ENCODE peak calls at places on chromosomes 2 and 18, in eight cellular contexts. One of them, this sample, is unnamed.

GRCh38 chr18:47174545-47175116 is 1.5 kb downstream of the IER3IP1 start:
- DNase-seq in BJ: no peak
- DNase-seq in kidney epithelial cell: no peak
- DNase-seq in heart left ventricle: no peak
- DNase-seq in prostate gland: no peak
- DNase-seq in upper lobe of right lung: no peak
- DNase-seq in AG04449: no peak
- DNase-seq in cardiac fibroblast: no peak
- DNase-seq in this sample: peak

GRCh38 chr2:192544371-192544955 is 349.7 kb upstream of the TMEFF2 start:
- DNase-seq in prostate gland: no peak
- DNase-seq in heart left ventricle: no peak
- DNase-seq in cardiac fibroblast: peak
- DNase-seq in AG04449: no peak
- DNase-seq in kidney epithelial cell: no peak
- DNase-seq in BJ: no peak
- DNase-seq in upper lobe of right lung: no peak
- DNase-seq in this sample: no peak

GRCh38 chr2:189024861-189025618 is 50.9 kb downstream of the COL3A1 start:
- DNase-seq in kidney epithelial cell: no peak
- DNase-seq in AG04449: no peak
- DNase-seq in heart left ventricle: no peak
- DNase-seq in upper lobe of right lung: no peak
- DNase-seq in prostate gland: no peak
- DNase-seq in cardiac fibroblast: no peak
- DNase-seq in BJ: no peak
- DNase-seq in this sample: no peak

GRCh38 chr2:109415460-109416004 is 198.2 kb downstream of the SEPTIN10 start:
- DNase-seq in kidney epithelial cell: no peak
- DNase-seq in prostate gland: no peak
- DNase-seq in cardiac fibroblast: no peak
- DNase-seq in BJ: no peak
- DNase-seq in heart left ventricle: no peak
- DNase-seq in upper lobe of right lung: no peak
- DNase-seq in AG04449: no peak
- DNase-seq in this sample: no peak

GRCh38 chr2:101119431-101119830 is 31.8 kb downstream of the TBC1D8 start:
- DNase-seq in prostate gland: no peak
- DNase-seq in BJ: no peak
- DNase-seq in kidney epithelial cell: no peak
- DNase-seq in heart left ventricle: peak
- DNase-seq in AG04449: no peak
- DNase-seq in cardiac fibroblast: peak
- DNase-seq in upper lobe of right lung: no peak
- DNase-seq in this sample: no peak

GRCh38 chr2:106960633-106961205 is 74.8 kb upstream of the ST6GAL2 start:
- DNase-seq in cardiac fibroblast: peak
- DNase-seq in AG04449: no peak
- DNase-seq in kidney epithelial cell: no peak
- DNase-seq in BJ: no peak
- DNase-seq in heart left ventricle: no peak
- DNase-seq in upper lobe of right lung: no peak
- DNase-seq in prostate gland: no peak
- DNase-seq in this sample: no peak

GRCh38 chr18:44568986-44569385 is 111.7 kb upstream of the SETBP1 start:
- DNase-seq in AG04449: peak
- DNase-seq in prostate gland: no peak
- DNase-seq in cardiac fibroblast: no peak
- DNase-seq in upper lobe of right lung: no peak
- DNase-seq in kidney epithelial cell: no peak
- DNase-seq in heart left ventricle: no peak
- DNase-seq in BJ: peak
- DNase-seq in this sample: no peak

GRCh38 chr18:46623541-46623940 is 33.5 kb downstream of the LOXHD1 start:
- DNase-seq in cardiac fibroblast: peak
- DNase-seq in kidney epithelial cell: no peak
- DNase-seq in upper lobe of right lung: no peak
- DNase-seq in BJ: no peak
- DNase-seq in AG04449: no peak
- DNase-seq in heart left ventricle: no peak
- DNase-seq in prostate gland: no peak
- DNase-seq in this sample: no peak

GRCh38 chr2:128738446-128739110 is 419.9 kb upstream of the HS6ST1 start:
- DNase-seq in AG04449: no peak
- DNase-seq in cardiac fibroblast: no peak
- DNase-seq in kidney epithelial cell: no peak
- DNase-seq in heart left ventricle: no peak
- DNase-seq in prostate gland: no peak
- DNase-seq in upper lobe of right lung: no peak
- DNase-seq in BJ: no peak
- DNase-seq in this sample: no peak

GRCh38 chr18:68596016-68596415 is 118.9 kb downstream of the TMX3 start:
- DNase-seq in cardiac fibroblast: no peak
- DNase-seq in kidney epithelial cell: no peak
- DNase-seq in BJ: no peak
- DNase-seq in prostate gland: no peak
- DNase-seq in upper lobe of right lung: no peak
- DNase-seq in heart left ventricle: no peak
- DNase-seq in AG04449: no peak
- DNase-seq in this sample: no peak

GRCh38 chr2:96152301-96153165 is 7.3 kb upstream of the DUSP2 start:
- DNase-seq in cardiac fibroblast: no peak
- DNase-seq in AG04449: no peak
- DNase-seq in kidney epithelial cell: no peak
- DNase-seq in upper lobe of right lung: peak
- DNase-seq in heart left ventricle: no peak
- DNase-seq in prostate gland: no peak
- DNase-seq in BJ: no peak
- DNase-seq in this sample: no peak

GRCh38 chr2:151040036-151040435 is 221.6 kb downstream of the RBM43 start:
- DNase-seq in heart left ventricle: no peak
- DNase-seq in prostate gland: no peak
- DNase-seq in upper lobe of right lung: no peak
- DNase-seq in cardiac fibroblast: peak
- DNase-seq in kidney epithelial cell: no peak
- DNase-seq in BJ: no peak
- DNase-seq in AG04449: no peak
- DNase-seq in this sample: no peak

GRCh38 chr2:54559593-54560145 is 103.5 kb downstream of the SPTBN1 start:
- DNase-seq in prostate gland: peak
- DNase-seq in kidney epithelial cell: no peak
- DNase-seq in AG04449: peak
- DNase-seq in cardiac fibroblast: peak
- DNase-seq in BJ: no peak
- DNase-seq in upper lobe of right lung: no peak
- DNase-seq in heart left ventricle: peak
- DNase-seq in this sample: no peak

GRCh38 chr2:205540066-205540465 is 142.2 kb upstream of the NRP2 start:
- DNase-seq in AG04449: no peak
- DNase-seq in upper lobe of right lung: no peak
- DNase-seq in cardiac fibroblast: no peak
- DNase-seq in kidney epithelial cell: no peak
- DNase-seq in BJ: no peak
- DNase-seq in heart left ventricle: no peak
- DNase-seq in prostate gland: no peak
- DNase-seq in this sample: no peak

GRCh38 chr2:205543262-205543843 is 138.9 kb upstream of the NRP2 start:
- DNase-seq in upper lobe of right lung: no peak
- DNase-seq in BJ: no peak
- DNase-seq in cardiac fibroblast: no peak
- DNase-seq in AG04449: no peak
- DNase-seq in heart left ventricle: no peak
- DNase-seq in kidney epithelial cell: no peak
- DNase-seq in prostate gland: no peak
- DNase-seq in this sample: no peak

GRCh38 chr2:205543937-205544702 is 138.2 kb upstream of the NRP2 start:
- DNase-seq in AG04449: no peak
- DNase-seq in BJ: no peak
- DNase-seq in prostate gland: no peak
- DNase-seq in kidney epithelial cell: no peak
- DNase-seq in upper lobe of right lung: no peak
- DNase-seq in heart left ventricle: no peak
- DNase-seq in cardiac fibroblast: no peak
- DNase-seq in this sample: no peak

GRCh38 chr2:205534997-205535396 is 147.3 kb upstream of the NRP2 start:
- DNase-seq in prostate gland: no peak
- DNase-seq in AG04449: no peak
- DNase-seq in cardiac fibroblast: no peak
- DNase-seq in upper lobe of right lung: no peak
- DNase-seq in kidney epithelial cell: no peak
- DNase-seq in BJ: no peak
- DNase-seq in heart left ventricle: no peak
- DNase-seq in this sample: no peak

GRCh38 chr2:205539603-205540002 is 142.7 kb upstream of the NRP2 start:
- DNase-seq in AG04449: no peak
- DNase-seq in heart left ventricle: no peak
- DNase-seq in BJ: no peak
- DNase-seq in prostate gland: no peak
- DNase-seq in upper lobe of right lung: no peak
- DNase-seq in kidney epithelial cell: no peak
- DNase-seq in cardiac fibroblast: no peak
- DNase-seq in this sample: no peak
- TF ChIP-seq CTCF in AG04449: no peak
- TF ChIP-seq CTCF in heart left ventricle: no peak
- TF ChIP-seq CTCF in BJ: no peak
- TF ChIP-seq CTCF in prostate gland: no peak
- TF ChIP-seq CTCF in upper lobe of right lung: no peak
- TF ChIP-seq CTCF in kidney epithelial cell: no peak
- TF ChIP-seq CTCF in cardiac fibroblast: no peak
- TF ChIP-seq CTCF in this sample: no peak

DNA sequence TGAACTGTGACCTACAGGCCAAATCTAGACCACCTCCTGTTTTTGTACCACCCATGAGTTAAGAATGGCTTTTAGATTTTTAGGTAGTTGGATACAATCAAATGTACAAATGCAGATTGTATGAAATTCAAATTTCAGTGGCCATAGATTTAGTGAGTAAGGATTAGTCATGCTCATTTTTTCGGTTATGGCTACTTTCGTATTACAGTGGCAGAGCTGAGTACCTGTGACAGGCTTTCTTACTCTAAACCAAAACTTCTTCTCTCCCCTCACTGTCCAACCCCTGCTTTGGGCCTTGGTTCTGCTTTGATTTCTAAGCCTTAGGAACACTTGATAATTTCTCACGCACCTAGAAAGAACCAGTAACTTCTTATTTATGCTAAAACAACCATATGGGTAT is 82.1 kb downstream of the CDC42EP3 start:
- DNase-seq in cardiac fibroblast: no peak
- DNase-seq in kidney epithelial cell: no peak
- DNase-seq in upper lobe of right lung: no peak
- DNase-seq in heart left ventricle: no peak
- DNase-seq in prostate gland: no peak
- DNase-seq in BJ: no peak
- DNase-seq in AG04449: no peak
- DNase-seq in this sample: no peak
- H3K4me3 ChIP-seq in cardiac fibroblast: no peak
- H3K4me3 ChIP-seq in kidney epithelial cell: no peak
- H3K4me3 ChIP-seq in upper lobe of right lung: no peak
- H3K4me3 ChIP-seq in heart left ventricle: no peak
- H3K4me3 ChIP-seq in prostate gland: no peak
- H3K4me3 ChIP-seq in BJ: no peak
- H3K4me3 ChIP-seq in AG04449: no peak
- H3K4me3 ChIP-seq in this sample: no peak

DNA sequence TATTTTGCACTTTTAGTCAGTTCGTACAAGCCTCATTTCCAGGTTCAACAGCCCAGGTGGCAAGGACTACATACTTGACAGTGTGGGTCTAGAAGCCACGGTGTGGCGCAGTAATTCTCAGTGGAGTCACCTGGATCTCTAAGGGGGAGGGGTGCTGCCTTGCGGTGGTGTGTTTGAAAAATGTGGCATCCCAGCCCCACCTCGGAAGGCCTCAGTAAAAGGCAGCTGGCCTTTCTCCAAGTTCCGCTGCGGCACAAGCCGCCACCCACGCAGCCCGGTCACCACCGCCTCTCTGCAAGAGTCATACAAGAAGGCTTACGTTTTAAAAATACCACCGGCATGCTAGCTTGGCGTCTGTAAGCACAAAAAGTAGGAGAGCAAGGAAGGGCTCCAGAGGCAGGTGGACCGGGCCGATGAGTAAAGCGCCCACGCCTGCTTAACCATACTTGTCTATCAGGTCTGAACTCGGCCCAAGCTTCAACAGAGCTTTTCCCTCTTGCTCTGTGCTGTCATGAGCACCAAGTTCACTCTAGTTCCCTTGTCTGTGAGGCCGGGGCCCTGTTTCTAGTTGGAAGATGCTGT is 49.5 kb downstream of the SPRED2 start:
- DNase-seq in upper lobe of right lung: peak
- DNase-seq in BJ: peak
- DNase-seq in heart left ventricle: peak
- DNase-seq in cardiac fibroblast: peak
- DNase-seq in kidney epithelial cell: peak
- DNase-seq in prostate gland: peak
- DNase-seq in AG04449: peak
- DNase-seq in this sample: no peak
- TF ChIP-seq CTCF in upper lobe of right lung: no peak
- TF ChIP-seq CTCF in BJ: no peak
- TF ChIP-seq CTCF in heart left ventricle: no peak
- TF ChIP-seq CTCF in cardiac fibroblast: no peak
- TF ChIP-seq CTCF in kidney epithelial cell: peak
- TF ChIP-seq CTCF in prostate gland: no peak
- TF ChIP-seq CTCF in AG04449: no peak
- TF ChIP-seq CTCF in this sample: peak

GRCh38 chr2:34731274-34731673 is 1132.2 kb upstream of the FAM98A start:
- DNase-seq in upper lobe of right lung: no peak
- DNase-seq in heart left ventricle: no peak
- DNase-seq in kidney epithelial cell: no peak
- DNase-seq in prostate gland: no peak
- DNase-seq in cardiac fibroblast: no peak
- DNase-seq in AG04449: no peak
- DNase-seq in BJ: no peak
- DNase-seq in this sample: no peak

GRCh38 chr2:34738691-34739090 is 1139.6 kb upstream of the FAM98A start:
- DNase-seq in kidney epithelial cell: no peak
- DNase-seq in cardiac fibroblast: no peak
- DNase-seq in heart left ventricle: no peak
- DNase-seq in upper lobe of right lung: no peak
- DNase-seq in AG04449: no peak
- DNase-seq in prostate gland: no peak
- DNase-seq in BJ: no peak
- DNase-seq in this sample: no peak

GRCh38 chr2:34734042-34734441 is 1134.9 kb upstream of the FAM98A start:
- DNase-seq in cardiac fibroblast: no peak
- DNase-seq in kidney epithelial cell: no peak
- DNase-seq in AG04449: no peak
- DNase-seq in BJ: no peak
- DNase-seq in prostate gland: no peak
- DNase-seq in heart left ventricle: no peak
- DNase-seq in upper lobe of right lung: no peak
- DNase-seq in this sample: no peak

GRCh38 chr2:34736482-34736881 is 1137.4 kb upstream of the FAM98A start:
- DNase-seq in prostate gland: no peak
- DNase-seq in upper lobe of right lung: no peak
- DNase-seq in AG04449: no peak
- DNase-seq in BJ: no peak
- DNase-seq in heart left ventricle: no peak
- DNase-seq in kidney epithelial cell: no peak
- DNase-seq in cardiac fibroblast: no peak
- DNase-seq in this sample: no peak

DNA sequence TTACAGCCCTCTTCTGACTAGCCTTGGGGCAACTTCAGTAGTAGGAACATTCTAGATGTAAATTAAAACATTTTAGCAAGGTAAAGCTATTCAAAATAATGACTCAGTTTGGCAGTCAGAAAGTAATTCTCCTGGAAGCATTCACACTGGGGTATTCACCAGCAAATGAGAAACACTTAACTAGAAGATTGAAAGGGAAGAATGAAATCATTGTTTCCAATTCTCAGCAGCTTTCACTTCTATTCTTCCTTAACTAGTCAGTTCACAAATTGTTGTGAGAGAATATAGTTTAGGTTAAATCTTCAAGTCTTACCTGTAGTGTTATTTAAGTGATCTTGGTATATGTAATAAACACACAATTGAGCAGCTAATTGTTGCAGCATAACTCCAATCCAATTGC is 1135.6 kb upstream of the FAM98A start:
- DNase-seq in kidney epithelial cell: no peak
- DNase-seq in prostate gland: no peak
- DNase-seq in cardiac fibroblast: no peak
- DNase-seq in AG04449: no peak
- DNase-seq in BJ: no peak
- DNase-seq in heart left ventricle: no peak
- DNase-seq in upper lobe of right lung: no peak
- DNase-seq in this sample: no peak
- H3K4me3 ChIP-seq in kidney epithelial cell: no peak
- H3K4me3 ChIP-seq in prostate gland: no peak
- H3K4me3 ChIP-seq in cardiac fibroblast: no peak
- H3K4me3 ChIP-seq in AG04449: no peak
- H3K4me3 ChIP-seq in BJ: no peak
- H3K4me3 ChIP-seq in heart left ventricle: no peak
- H3K4me3 ChIP-seq in upper lobe of right lung: no peak
- H3K4me3 ChIP-seq in this sample: no peak